ENCODE peak calls at places on chromosomes 5 and 9, in four cellular contexts. S, P, O and T are unnamed samples.

GRCh38 chr9:118029425-118029824 is 325.2 kb downstream of the TLR4 start:
- DNase-seq in S (no peak), P (no peak), O (no peak), T (no peak)

GRCh38 chr5:112012112-112012511 is 255.1 kb upstream of the NREP start:
- DNase-seq in S (no peak), P (no peak), O (no peak), T (no peak)

GRCh38 chr5:142865631-142866030 is 95.5 kb downstream of the ARHGAP26 start:
- DNase-seq in S (no peak), P (no peak), O (no peak), T (no peak)

GRCh38 chr5:2131826-2132496 is 249.2 kb upstream of the IRX4 start:
- DNase-seq in S (no peak), P (no peak), O (no peak), T (no peak)

GRCh38 chr5:130279386-130279785 is 375.1 kb downstream of the CHSY3 start:
- DNase-seq in S (no peak), P (no peak), O (no peak), T (no peak)

GRCh38 chr5:115471674-115472073 is 72.9 kb downstream of the FEM1C start:
- DNase-seq in S (no peak), P (no peak), O (no peak), T (no peak)

GRCh38 chr5:83321656-83322055 is 149.9 kb upstream of the VCAN start:
- DNase-seq in S (no peak), P (no peak), O (no peak), T (no peak)

GRCh38 chr9:94865599-94866456 is 139.3 kb downstream of the AOPEP start:
- DNase-seq in S (no peak), P (no peak), O (no peak), T (no peak)

GRCh38 chr9:124852829-124853531 is at the start of gene WDR38:
- DNase-seq in S (peak), P (peak), O (no peak), T (peak)

GRCh38 chr5:7634837-7635236 is 216.1 kb downstream of the CFAP90 start:
- DNase-seq in S (no peak), P (no peak), O (no peak), T (no peak)

GRCh38 chr9:99020786-99021436 is 77.2 kb downstream of the COL15A1 start:
- DNase-seq in S (no peak), P (no peak), O (no peak), T (no peak)

GRCh38 chr5:159700016-159700415 is 216.3 kb upstream of the ADRA1B start:
- DNase-seq in S (no peak), P (no peak), O (no peak), T (no peak)

GRCh38 chr9:104810421-104811339 is 46.8 kb downstream of the NIPSNAP3B start:
- DNase-seq in S (peak), P (no peak), O (no peak), T (no peak)

GRCh38 chr9:97528529-97529230 is 27.2 kb downstream of the TMOD1 start:
- DNase-seq in S (peak), P (no peak), O (no peak), T (no peak)

GRCh38 chr5:6302684-6303083 is 75.7 kb downstream of the MED10 start:
- DNase-seq in S (peak), P (no peak), O (no peak), T (no peak)

GRCh38 chr9:3578786-3579185 is 53.0 kb upstream of the RFX3 start:
- DNase-seq in S (no peak), P (no peak), O (no peak), T (no peak)

GRCh38 chr5:91219803-91220371 is 163.2 kb downstream of the ARRDC3 start:
- DNase-seq in S (no peak), P (no peak), O (no peak), T (no peak)

GRCh38 chr9:87973791-87974292 is 491 bp downstream of the CDK20 start:
- DNase-seq in S (no peak), P (no peak), O (no peak), T (no peak)

GRCh38 chr5:173764321-173765029 is 123.7 kb upstream of the CPEB4 start:
- DNase-seq in S (no peak), P (peak), O (no peak), T (peak)

GRCh38 chr5:107631805-107632362 is 38.9 kb downstream of the EFNA5 start:
- DNase-seq in S (no peak), P (no peak), O (no peak), T (no peak)

GRCh38 chr5:34583167-34583566 is 73.0 kb upstream of the RAI14 start:
- DNase-seq in S (no peak), P (no peak), O (no peak), T (no peak)

GRCh38 chr9:86549434-86549833 is 195.2 kb upstream of the TUT7 start:
- DNase-seq in S (no peak), P (no peak), O (no peak), T (no peak)

GRCh38 chr5:86684222-86684621 is 66.5 kb downstream of the COX7C start:
- DNase-seq in S (no peak), P (no peak), O (no peak), T (no peak)

GRCh38 chr9:4138781-4139180 is 161.1 kb downstream of the GLIS3 start:
- DNase-seq in S (no peak), P (no peak), O (no peak), T (no peak)

GRCh38 chr9:111903996-111904395 is 7.4 kb downstream of the UGCG start:
- DNase-seq in S (no peak), P (no peak), O (no peak), T (no peak)

GRCh38 chr5:56434986-56435385 is 201.9 kb upstream of the ANKRD55 start:
- DNase-seq in S (no peak), P (no peak), O (no peak), T (no peak)

GRCh38 chr9:35909687-35910612 is 660 bp downstream of the SPAAR start:
- DNase-seq in S (no peak), P (no peak), O (no peak), T (no peak)

GRCh38 chr9:137598943-137599342 is 6.5 kb upstream of the ARRDC1 start:
- DNase-seq in S (no peak), P (no peak), O (no peak), T (no peak)

GRCh38 chr9:20580673-20581072 is 41.6 kb downstream of the MLLT3 start:
- DNase-seq in S (no peak), P (no peak), O (no peak), T (no peak)

GRCh38 chr9:127869310-127870152 is 7.9 kb downstream of the AK1 start:
- DNase-seq in S (peak), P (peak), O (no peak), T (peak)

GRCh38 chr5:132099905-132100304 is 26.3 kb downstream of the CSF2 start:
- DNase-seq in S (no peak), P (no peak), O (no peak), T (no peak)

GRCh38 chr5:52898961-52899680 is 90.0 kb upstream of the ITGA2 start:
- DNase-seq in S (no peak), P (no peak), O (no peak), T (no peak)

GRCh38 chr5:125798311-125798710 is 624.9 kb upstream of the GRAMD2B start:
- DNase-seq in S (no peak), P (no peak), O (no peak), T (no peak)

GRCh38 chr9:137029058-137029922 is 1.3 kb upstream of the ABCA2 start:
- DNase-seq in S (peak), P (peak), O (no peak), T (peak)

DNA sequence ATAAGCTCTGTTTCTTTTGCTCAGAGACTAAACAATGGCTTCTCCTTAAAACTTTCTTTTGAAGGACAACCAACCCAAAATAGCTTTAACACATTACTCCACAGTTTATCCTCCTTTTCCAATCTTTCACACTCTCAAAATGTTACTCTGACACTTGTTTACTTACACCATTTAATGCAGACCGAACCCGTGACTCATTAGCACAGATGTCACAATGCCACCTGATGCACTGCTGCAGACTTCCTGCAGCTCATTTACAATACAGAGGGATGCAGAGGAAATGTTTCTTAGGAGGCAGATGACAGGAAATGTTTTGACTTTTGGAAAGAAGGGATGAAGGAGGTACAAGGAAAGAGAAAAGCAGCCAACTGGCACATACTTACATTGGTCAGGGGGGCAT is 39.1 kb downstream of the DROSHA start:
- DNase-seq in S (peak), P (no peak), O (no peak), T (no peak)
- TF ChIP-seq TCF7 in S (no peak), P (no peak), O (no peak), T (no peak)

GRCh38 chr5:151062405-151063135 is 18.3 kb downstream of the TNIP1 start:
- DNase-seq in S (no peak), P (no peak), O (no peak), T (no peak)
- TF ChIP-seq TCF7 in S (no peak), P (no peak), O (no peak), T (no peak)

GRCh38 chr5:172542651-172543131 is 88.4 kb upstream of the SH3PXD2B start:
- DNase-seq in S (no peak), P (no peak), O (no peak), T (no peak)

GRCh38 chr5:172541119-172541763 is 86.9 kb upstream of the SH3PXD2B start:
- DNase-seq in S (no peak), P (no peak), O (no peak), T (no peak)

GRCh38 chr5:172543484-172544298 is 89.4 kb upstream of the SH3PXD2B start:
- DNase-seq in S (no peak), P (no peak), O (no peak), T (no peak)

GRCh38 chr5:172541764-172542120 is 87.4 kb upstream of the SH3PXD2B start:
- DNase-seq in S (no peak), P (no peak), O (no peak), T (no peak)

DNA sequence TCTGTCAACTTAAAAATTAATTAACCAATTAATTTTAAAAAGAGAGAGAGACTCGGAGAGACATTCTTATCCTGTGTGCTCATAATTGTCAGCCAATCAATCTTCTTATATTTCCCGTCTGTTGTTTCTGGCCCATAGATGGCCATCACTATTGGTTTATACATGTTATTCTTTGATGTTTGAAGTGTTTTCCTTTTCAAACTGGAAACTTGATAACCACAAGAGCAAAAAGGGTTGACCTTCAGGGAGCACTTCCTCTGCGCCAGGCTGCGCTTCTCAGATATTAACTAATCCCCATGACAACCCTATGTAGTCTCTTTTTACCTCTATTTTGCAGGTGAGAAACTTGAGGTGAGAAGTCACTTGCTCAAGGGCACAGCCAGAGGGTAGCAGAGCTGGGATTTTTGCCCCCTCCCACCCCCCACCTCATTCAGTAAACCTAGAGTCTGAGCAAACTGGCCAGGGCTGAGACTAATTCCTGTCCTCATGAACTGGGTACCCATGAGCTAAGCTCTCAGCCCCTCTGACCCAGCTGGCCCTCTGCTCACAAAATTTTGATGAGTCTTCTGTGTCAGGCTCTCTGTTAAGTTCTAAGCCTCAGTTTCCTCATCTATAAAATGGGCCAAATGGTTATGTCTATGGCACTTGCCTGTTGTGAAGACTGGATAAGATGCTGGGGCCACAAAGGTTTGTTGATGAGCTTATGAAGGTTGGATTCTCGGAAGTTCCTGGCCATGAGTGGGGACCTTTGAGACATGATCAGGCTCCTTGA is 86.0 kb upstream of the SH3PXD2B start:
- DNase-seq in S (no peak), P (no peak), O (no peak), T (no peak)
- TF ChIP-seq TCF7 in S (no peak), P (no peak), O (no peak), T (no peak)

DNA sequence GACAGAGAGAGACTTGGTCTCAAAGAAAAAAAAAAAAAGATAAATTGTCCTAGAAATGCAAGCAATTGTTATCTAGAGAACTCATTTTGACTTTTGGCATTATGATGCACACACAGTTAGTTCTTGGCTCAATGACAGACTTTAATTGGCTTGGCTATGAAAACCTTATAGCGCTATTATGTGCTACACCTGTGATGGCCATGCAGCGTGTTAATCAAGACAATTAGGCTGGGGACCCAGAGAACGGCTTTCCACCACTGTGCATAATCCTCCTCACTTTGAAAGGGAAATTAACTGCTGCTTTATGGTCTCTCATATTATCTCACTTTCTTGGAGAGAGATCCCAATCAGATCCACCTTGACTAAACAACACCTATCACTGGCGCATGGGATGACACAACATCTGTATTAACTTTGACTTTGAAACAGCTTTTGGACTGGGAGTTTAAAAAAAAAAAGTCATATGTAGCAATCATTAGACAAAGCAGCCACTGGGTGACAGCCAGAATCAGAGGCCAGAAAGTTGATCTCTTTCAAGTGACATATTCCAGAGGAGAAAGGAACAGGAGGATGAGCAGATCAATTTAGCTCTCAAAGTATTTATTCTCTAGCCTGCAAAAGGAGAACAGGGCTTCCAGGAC is 132.5 kb downstream of the PPP2R2B start:
- DNase-seq in S (no peak), P (no peak), O (no peak), T (no peak)
- TF ChIP-seq TCF7 in S (no peak), P (no peak), O (no peak), T (no peak)

DNA sequence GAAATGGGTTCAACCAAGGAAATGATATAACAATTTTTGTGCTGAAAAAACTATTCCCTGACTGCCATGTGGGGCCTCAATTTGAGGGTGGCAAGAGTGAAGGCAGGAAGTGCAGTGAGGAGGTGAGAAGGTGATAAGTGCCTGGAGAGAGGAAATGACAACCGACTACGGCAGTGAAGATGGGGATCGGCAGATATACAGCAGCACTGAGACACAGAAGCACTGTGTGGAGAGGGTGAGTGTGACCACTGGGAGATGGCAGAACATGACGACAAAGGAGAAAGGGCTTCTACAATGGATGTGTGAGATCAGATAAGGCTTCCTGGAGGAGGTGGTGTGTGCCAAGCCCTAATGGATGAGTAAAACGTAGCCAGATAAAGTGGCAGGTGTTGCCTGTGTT is 271.8 kb downstream of the TRIM32 start:
- DNase-seq in S (no peak), P (no peak), O (no peak), T (no peak)
- TF ChIP-seq TCF7 in S (no peak), P (no peak), O (no peak), T (no peak)